ENCODE peak calls at places on chromosomes 4 and X, in five cellular contexts. I, R, G, L and W are unnamed samples.

GRCh38 chr4:101175896-101176676 is 171.2 kb downstream of the PPP3CA start:
- DNase-seq in I (peak), L (no peak), G (no peak), R (no peak), W (no peak)

GRCh38 chr4:99857302-99857701 is 36.9 kb downstream of the LAMTOR3 start:
- DNase-seq in G (no peak), R (no peak), I (no peak), L (no peak), W (no peak)

GRCh38 chrX:105882581-105883275 is 60.4 kb downstream of the NRK start:
- DNase-seq in I (no peak), R (no peak), G (no peak), L (peak), W (no peak)

GRCh38 chr4:91454111-91454510 is 849.7 kb upstream of the GRID2 start:
- DNase-seq in L (no peak), G (no peak), R (no peak), I (no peak), W (no peak)

GRCh38 chr4:5014007-5014682 is 5.1 kb downstream of the CYTL1 start:
- DNase-seq in I (no peak), R (no peak), G (no peak), L (no peak), W (no peak)

GRCh38 chr4:145333786-145334185 is 147.9 kb upstream of the SMAD1 start:
- DNase-seq in G (no peak), R (no peak), I (no peak), L (no peak), W (no peak)

GRCh38 chrX:109740076-109740809 is 7.2 kb upstream of the ACSL4 start:
- DNase-seq in G (no peak), L (peak), I (no peak), R (no peak), W (no peak)

GRCh38 chr4:27006247-27006603 is 145.6 kb downstream of the STIM2 start:
- DNase-seq in G (no peak), L (peak), I (no peak), R (no peak), W (no peak)

GRCh38 chr4:139281212-139281611 is 1.2 kb upstream of the MGARP start:
- DNase-seq in R (no peak), I (no peak), G (no peak), L (peak), W (no peak)

GRCh38 chrX:23341452-23341851 is 6.8 kb downstream of the PTCHD1 start:
- DNase-seq in I (no peak), R (no peak), G (no peak), L (peak), W (no peak)

GRCh38 chr4:29081230-29081955 is 1638.8 kb upstream of the PCDH7 start:
- DNase-seq in G (no peak), L (peak), I (no peak), R (no peak), W (no peak)

GRCh38 chrX:8755116-8755515 is 23.2 kb upstream of the ANOS1 start:
- DNase-seq in I (no peak), G (no peak), R (no peak), L (no peak), W (no peak)

GRCh38 chrX:2652106-2652505 is 39.0 kb upstream of the CD99 start:
- DNase-seq in I (no peak), L (no peak), R (no peak), G (no peak), W (no peak)

GRCh38 chrX:155435744-155436112 is 22.7 kb downstream of the F8A3 start:
- DNase-seq in I (no peak), L (no peak), G (no peak), R (no peak), W (no peak)

GRCh38 chrX:123976671-123977316 is 15.3 kb downstream of the STAG2 start:
- DNase-seq in G (no peak), L (peak), I (no peak), R (no peak), W (no peak)

GRCh38 chr4:142671516-142671915 is 174.6 kb downstream of the INPP4B start:
- DNase-seq in G (no peak), I (no peak), L (peak), R (no peak), W (no peak)

GRCh38 chr4:90024519-90024918 is 102.7 kb upstream of the CCSER1 start:
- DNase-seq in G (no peak), R (no peak), L (no peak), I (no peak), W (no peak)

GRCh38 chr4:76067652-76068286 is 6.7 kb upstream of the ART3 start:
- DNase-seq in L (peak), R (peak), G (peak), I (peak), W (no peak)

GRCh38 chrX:150731795-150732194 is 38.6 kb downstream of the MTMR1 start:
- DNase-seq in I (no peak), R (no peak), G (no peak), L (peak), W (no peak)

GRCh38 chr4:3462790-3463415 is at the start of gene DOK7:
- DNase-seq in L (no peak), I (no peak), G (no peak), R (no peak), W (no peak)

GRCh38 chrX:41603591-41603990 is 85.2 kb upstream of the GPR34 start:
- DNase-seq in I (no peak), G (no peak), R (no peak), L (no peak), W (no peak)

GRCh38 chr4:12595986-12596385 is 888.2 kb downstream of the RAB28 start:
- DNase-seq in L (no peak), G (no peak), R (no peak), I (no peak), W (no peak)
- TF ChIP-seq CTCF in L (peak), G (no peak), R (peak), I (no peak), W (no peak)

DNA sequence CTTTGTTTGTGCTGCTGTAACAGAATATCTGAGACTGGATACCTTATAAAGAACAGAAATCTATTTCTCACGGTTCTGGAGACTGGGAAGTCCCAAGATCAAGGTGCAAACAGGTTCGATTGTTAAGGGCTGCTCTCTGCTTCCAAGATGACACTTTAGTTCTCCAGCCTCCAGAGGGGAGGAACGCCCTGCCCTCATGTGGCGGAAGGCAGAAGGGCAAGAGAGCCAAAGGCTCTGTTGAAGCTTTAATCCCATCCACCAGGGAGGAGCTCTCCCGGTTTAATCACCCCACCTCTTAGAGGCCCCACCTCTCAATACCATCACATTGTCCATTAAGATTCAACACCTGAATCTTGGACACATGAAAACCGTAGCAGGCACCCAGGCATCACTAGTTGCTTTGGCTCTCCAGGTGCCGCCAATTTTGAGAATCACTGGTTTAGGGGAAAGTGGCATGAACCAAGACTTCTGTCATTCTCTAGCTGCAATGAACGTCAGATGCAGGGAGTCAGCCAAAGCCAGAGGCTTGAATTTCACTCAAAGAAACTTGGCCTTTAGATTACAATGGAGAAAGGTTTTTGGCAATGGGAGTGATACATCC is 15.6 kb downstream of the FHL1 start:
- DNase-seq in G (peak), R (no peak), L (peak), I (peak), W (no peak)
- TF ChIP-seq CTCF in G (peak), R (peak), L (peak), I (peak), W (peak)

GRCh38 chr4:98546910-98547544 is 111.4 kb downstream of the TSPAN5 start:
- DNase-seq in L (peak), I (no peak), G (no peak), R (no peak), W (no peak)
- TF ChIP-seq CTCF in L (peak), I (no peak), G (no peak), R (no peak), W (no peak)

DNA sequence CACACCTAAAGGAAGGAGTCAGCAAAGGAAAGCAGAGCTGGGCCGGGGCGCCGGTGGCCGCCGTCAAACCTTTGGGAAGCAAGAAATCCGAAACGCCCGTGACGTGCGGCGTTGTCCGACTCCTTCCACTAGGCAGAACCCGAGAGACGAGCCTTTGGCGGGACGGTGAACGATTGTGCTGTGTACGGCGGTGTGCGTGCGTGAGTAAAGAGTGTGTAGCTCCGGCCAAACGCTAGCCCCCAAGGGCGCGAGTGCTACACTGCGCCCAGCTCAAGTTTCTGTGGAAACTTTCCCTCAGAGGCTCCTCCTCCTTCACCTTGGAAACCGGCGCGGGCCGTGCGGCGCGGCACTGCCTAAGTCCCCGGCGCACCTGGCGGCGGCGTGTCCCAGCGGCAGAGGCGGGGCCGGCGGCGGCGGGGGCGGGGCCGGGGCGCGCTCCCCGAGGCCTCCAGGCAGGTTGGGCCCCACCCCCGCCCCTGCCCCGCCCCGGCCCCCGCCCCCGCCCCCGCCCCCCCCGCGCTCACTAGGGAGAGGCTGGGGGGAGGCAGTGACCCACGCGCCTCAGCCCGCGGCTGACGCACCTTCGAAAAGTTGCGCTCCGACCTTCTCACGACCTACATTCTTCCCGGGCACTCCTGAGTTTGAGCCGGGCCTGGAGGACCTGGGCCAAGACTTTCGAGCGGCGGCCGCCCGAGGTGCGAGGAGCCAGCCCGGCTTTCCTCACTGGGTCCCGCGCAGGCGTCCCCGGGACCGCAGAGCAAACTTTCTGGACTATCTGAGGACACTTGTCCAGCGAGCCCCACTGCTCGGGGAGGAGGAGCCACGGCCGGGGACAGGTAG is at the start of gene FHIP1A:
- DNase-seq in L (peak), G (peak), I (peak), R (peak), W (peak)
- TF ChIP-seq CTCF in L (peak), G (no peak), I (no peak), R (peak), W (peak)

DNA sequence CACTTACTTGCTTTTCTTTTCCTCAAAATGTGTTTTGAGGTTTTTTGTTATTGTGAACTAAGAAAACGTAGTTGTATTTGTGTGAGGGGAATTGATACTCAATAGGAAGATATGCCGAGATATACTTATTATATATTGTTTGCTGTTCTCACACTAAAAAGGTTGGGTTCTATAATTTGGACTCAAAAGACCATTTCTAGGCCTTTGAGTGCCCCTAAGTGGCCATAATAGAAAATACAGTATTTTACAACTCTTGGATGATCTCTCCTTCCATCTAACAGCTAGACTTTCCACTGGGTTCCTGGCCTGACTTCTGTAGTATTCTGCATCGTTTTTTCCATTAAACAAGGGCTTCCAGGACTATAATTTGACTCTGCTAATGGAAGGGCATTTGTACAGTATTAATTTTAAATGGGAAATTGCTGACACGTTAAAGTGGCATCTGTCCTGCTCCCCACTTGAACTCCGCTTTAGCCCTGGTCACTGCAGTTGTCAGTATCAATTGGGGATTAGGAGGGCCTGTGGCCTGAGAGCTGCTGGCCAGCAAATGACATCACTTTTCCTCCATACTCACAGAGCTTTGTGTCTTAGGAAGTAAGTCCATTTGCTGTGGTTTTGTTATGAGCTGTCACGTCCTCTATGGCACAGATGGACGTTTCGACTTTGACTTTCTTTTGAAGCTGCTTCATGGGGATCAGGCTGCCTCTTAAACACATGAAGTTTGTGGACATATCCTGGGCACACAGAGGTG is 176.9 kb downstream of the SLIT2 start:
- DNase-seq in L (peak), I (no peak), R (no peak), G (no peak), W (no peak)
- TF ChIP-seq CTCF in L (peak), I (no peak), R (no peak), G (no peak), W (peak)

GRCh38 chr4:169268951-169269781 is 1.6 kb downstream of the SH3RF1 start:
- DNase-seq in L (peak), G (no peak), I (peak), R (no peak), W (no peak)

GRCh38 chr4:169272265-169272886 is 1.6 kb upstream of the SH3RF1 start:
- DNase-seq in I (no peak), G (no peak), R (no peak), L (peak), W (no peak)

GRCh38 chr4:169271692-169272007 is 894 bp upstream of the SH3RF1 start:
- DNase-seq in R (no peak), L (no peak), I (peak), G (no peak), W (no peak)

GRCh38 chr4:169270810-169271691 is at the start of gene SH3RF1:
- DNase-seq in L (peak), I (peak), G (peak), R (peak), W (peak)

DNA sequence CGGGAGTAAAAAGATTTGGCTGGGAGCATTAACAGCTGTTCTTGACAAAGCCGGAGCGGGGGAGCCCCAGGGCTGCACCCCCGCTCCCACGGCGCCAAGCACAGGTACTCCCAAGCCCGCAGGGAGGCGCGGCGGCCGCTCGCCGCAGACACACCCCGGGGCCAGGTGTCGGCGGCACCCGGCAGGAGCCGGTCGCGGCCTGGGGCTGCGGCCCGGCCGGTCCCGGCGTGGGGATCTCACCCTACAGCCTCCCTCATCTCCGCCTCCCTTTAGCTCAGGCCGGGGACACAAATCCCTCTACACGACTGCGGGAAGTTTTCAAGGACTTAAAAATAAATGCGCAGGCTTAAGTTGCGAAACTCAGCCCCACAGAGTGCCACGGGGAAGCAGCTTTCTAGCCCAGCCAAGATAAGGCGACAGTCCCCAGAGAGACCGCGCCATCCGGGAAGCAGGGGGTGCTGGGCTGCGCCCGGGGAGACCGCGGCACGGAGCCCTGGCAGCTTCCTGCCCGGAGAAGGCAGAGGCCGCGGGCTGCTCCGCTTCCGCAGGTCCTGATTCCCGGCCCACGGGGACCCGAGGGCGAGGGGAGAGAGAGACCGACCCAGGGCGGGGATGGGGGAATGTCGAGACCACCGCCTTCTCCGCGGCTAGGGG is 473 bp downstream of the SH3RF1 start:
- DNase-seq in R (peak), L (no peak), G (peak), I (peak), W (peak)
- TF ChIP-seq CTCF in R (peak), L (no peak), G (no peak), I (no peak), W (peak)

GRCh38 chr4:6718932-6719610 is 3.1 kb downstream of the BLOC1S4 start:
- DNase-seq in I (no peak), G (no peak), R (no peak), L (no peak), W (no peak)

GRCh38 chr4:6722891-6723290 is 6.9 kb downstream of the BLOC1S4 start:
- DNase-seq in I (no peak), R (no peak), L (no peak), G (no peak), W (no peak)

GRCh38 chr4:6721121-6721520 is 5.1 kb downstream of the BLOC1S4 start:
- DNase-seq in I (no peak), G (no peak), L (no peak), R (no peak), W (no peak)

GRCh38 chr4:6719611-6720179 is 3.7 kb downstream of the BLOC1S4 start:
- DNase-seq in R (no peak), I (no peak), L (no peak), G (no peak), W (no peak)

DNA sequence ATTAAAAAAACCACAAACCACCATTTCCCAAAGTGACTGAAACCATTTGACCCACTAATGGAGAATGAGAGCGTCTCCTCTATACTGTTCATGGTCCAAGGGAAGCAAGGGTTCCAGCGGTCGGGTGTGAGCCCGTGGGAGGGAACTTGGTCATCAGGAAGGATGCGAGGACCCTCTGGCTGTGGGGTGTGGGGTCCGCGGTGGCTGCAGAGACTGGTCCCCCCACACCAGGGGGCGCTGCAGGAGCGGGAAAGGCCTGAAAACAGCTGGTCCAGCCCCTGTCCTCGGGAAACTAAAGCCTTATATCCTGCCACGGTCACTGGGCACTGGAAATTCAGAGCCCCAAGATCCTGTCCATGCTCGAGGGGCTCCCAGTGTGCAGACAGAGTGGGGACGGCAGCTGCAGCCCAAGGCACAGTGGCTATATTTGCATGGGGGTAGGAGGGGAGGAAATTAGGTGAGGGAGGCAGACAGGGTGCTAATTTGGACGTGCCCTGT is 4.3 kb downstream of the BLOC1S4 start:
- DNase-seq in L (peak), G (peak), R (peak), I (peak), W (no peak)
- TF ChIP-seq CTCF in L (peak), G (peak), R (peak), I (peak), W (peak)

GRCh38 chrX:118644378-118644777 is 83.0 kb upstream of the IL13RA1 start:
- DNase-seq in G (no peak), R (no peak), I (no peak), L (peak), W (no peak)
- TF ChIP-seq CTCF in G (peak), R (peak), I (peak), L (peak), W (peak)